ENCODE peak calls at places on chromosomes 3 and 15, in seven cellular contexts. X is keratinocyte, M is GM23248, T is small intestine, N is psoas muscle, A is IMR-90, E is neural progenitor cell. I is an unnamed sample.

GRCh38 chr3:176663819-176664218 is 533.5 kb downstream of the TBL1XR1 start:
- DNase-seq in E (peak), A (peak), T (peak), N (no peak), X (no peak), M (peak), I (no peak)

GRCh38 chr15:63191895-63192603 is 2.6 kb downstream of the RAB8B start:
- DNase-seq in T (peak), X (no peak), E (no peak), A (no peak), M (no peak), N (no peak), I (no peak)

GRCh38 chr3:51350751-51351150 is 34.3 kb upstream of the MANF start:
- DNase-seq in E (no peak), M (peak), T (no peak), A (no peak), X (no peak), N (no peak), I (no peak)

GRCh38 chr3:112350181-112350825 is 17.3 kb downstream of the CD200 start:
- DNase-seq in T (no peak), A (no peak), N (no peak), E (no peak), X (no peak), M (no peak), I (no peak)

GRCh38 chr15:29097168-29097567 is 172.5 kb downstream of the NSMCE3 start:
- DNase-seq in A (no peak), M (no peak), X (no peak), N (no peak), E (no peak), T (no peak), I (no peak)

GRCh38 chr15:82536409-82537350 is 3.6 kb downstream of the RPS17 start:
- DNase-seq in A (no peak), M (peak), E (no peak), T (no peak), X (no peak), N (no peak), I (no peak)

GRCh38 chr3:152496716-152497115 is 228.0 kb downstream of the MBNL1 start:
- DNase-seq in T (no peak), X (no peak), N (no peak), M (no peak), A (no peak), E (no peak), I (no peak)

GRCh38 chr15:39685999-39686613 is 96.5 kb downstream of the FSIP1 start:
- DNase-seq in X (peak), E (peak), M (peak), T (peak), A (peak), N (no peak), I (no peak)

GRCh38 chr3:190258634-190259033 is 63.6 kb downstream of the CLDN1 start:
- DNase-seq in A (peak), T (no peak), M (no peak), E (peak), X (no peak), N (no peak), I (no peak)

GRCh38 chr15:40929730-40930429 is 740 bp downstream of the DLL4 start:
- DNase-seq in M (peak), N (peak), E (peak), T (no peak), A (peak), X (no peak), I (no peak)

GRCh38 chr15:75661041-75661778 is 13.5 kb downstream of the SNX33 start:
- DNase-seq in M (peak), X (no peak), T (peak), N (peak), E (peak), A (peak), I (peak)

GRCh38 chr3:149783576-149783975 is 8.8 kb downstream of the ANKUB1 start:
- DNase-seq in T (no peak), A (peak), E (no peak), M (peak), N (no peak), X (peak), I (no peak)

GRCh38 chr3:133962879-133963278 is 66.8 kb downstream of the SLCO2A1 start:
- DNase-seq in E (no peak), T (no peak), A (peak), X (no peak), M (peak), N (no peak), I (no peak)

GRCh38 chr3:66470285-66470684 is 30.5 kb downstream of the LRIG1 start:
- DNase-seq in N (no peak), X (no peak), T (no peak), M (no peak), A (no peak), E (no peak), I (no peak)

GRCh38 chr3:151550025-151550618 is 89.3 kb upstream of the IGSF10 start:
- DNase-seq in E (no peak), X (no peak), N (no peak), A (no peak), T (no peak), M (no peak), I (no peak)

GRCh38 chr3:126957776-126958637 is 24.9 kb upstream of the PLXNA1 start:
- DNase-seq in M (no peak), A (no peak), T (no peak), N (peak), X (no peak), E (no peak), I (no peak)

GRCh38 chr3:186713499-186713898 is 3.7 kb upstream of the KNG1 start:
- DNase-seq in A (no peak), T (no peak), X (no peak), N (no peak), E (no peak), M (no peak), I (no peak)

GRCh38 chr3:64859625-64860590 is 172.1 kb upstream of the ADAMTS9 start:
- DNase-seq in X (no peak), M (peak), E (no peak), T (no peak), N (no peak), A (peak), I (no peak)

GRCh38 chr3:138371070-138371950 is 22.9 kb downstream of the MRAS start:
- DNase-seq in T (no peak), X (no peak), M (no peak), E (peak), N (no peak), A (no peak), I (no peak)

GRCh38 chr3:152270944-152271343 is 2.2 kb downstream of the MBNL1 start:
- DNase-seq in T (no peak), X (no peak), A (no peak), E (no peak), N (no peak), M (peak), I (no peak)

GRCh38 chr3:126329927-126330725 is 27.1 kb downstream of the KLF15 start:
- DNase-seq in N (peak), A (no peak), E (no peak), M (no peak), X (no peak), T (no peak), I (no peak)

GRCh38 chr3:9914559-9915251 is 2.2 kb upstream of the IL17RC start:
- DNase-seq in E (no peak), M (no peak), T (no peak), A (no peak), N (no peak), X (no peak), I (no peak)
- H3K27ac ChIP-seq in E (no peak), M (no peak), T (peak), A (no peak), N (peak), X (no peak), I (no peak)

GRCh38 chr15:69061414-69061842 is 46.9 kb downstream of the NOX5 start:
- DNase-seq in M (no peak), X (no peak), T (no peak), N (no peak), E (no peak), A (no peak), I (no peak)
- H3K27ac ChIP-seq in M (no peak), X (no peak), T (no peak), N (no peak), E (no peak), A (no peak), I (no peak)

GRCh38 chr3:179852117-179852886 is 184.4 kb downstream of the PEX5L start:
- DNase-seq in A (peak), N (no peak), X (no peak), T (no peak), M (peak), E (peak), I (no peak)

DNA sequence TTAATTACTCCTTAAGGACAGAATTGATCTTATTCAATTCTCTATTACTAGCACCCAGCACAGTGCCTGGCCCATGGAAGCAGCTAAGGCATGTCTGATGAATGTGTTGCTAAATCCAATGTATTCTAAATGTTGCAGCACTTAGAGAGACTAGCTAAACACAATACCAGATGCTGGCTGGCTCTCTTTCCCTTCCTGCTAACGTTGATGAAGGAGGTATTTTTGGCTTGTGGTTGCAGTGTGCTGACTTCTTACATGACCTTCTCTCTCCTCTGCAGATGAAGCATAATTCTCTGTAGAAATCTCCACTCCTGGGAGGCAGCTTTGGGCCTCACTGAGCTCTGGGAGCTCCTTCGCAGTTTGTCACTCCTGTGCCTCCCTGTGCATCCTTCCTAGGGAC is 183.6 kb downstream of the PEX5L start:
- DNase-seq in X (no peak), T (no peak), A (peak), N (no peak), M (peak), E (no peak), I (no peak)
- H3K27ac ChIP-seq in X (no peak), T (no peak), A (no peak), N (no peak), M (no peak), E (no peak), I (no peak)

GRCh38 chr3:162740941-162741596 is 1244.5 kb downstream of the OTOL1 start:
- DNase-seq in A (no peak), T (no peak), X (no peak), N (no peak), E (no peak), M (no peak), I (no peak)
- H3K27ac ChIP-seq in A (no peak), T (no peak), X (no peak), N (no peak), E (no peak), M (no peak), I (no peak)

DNA sequence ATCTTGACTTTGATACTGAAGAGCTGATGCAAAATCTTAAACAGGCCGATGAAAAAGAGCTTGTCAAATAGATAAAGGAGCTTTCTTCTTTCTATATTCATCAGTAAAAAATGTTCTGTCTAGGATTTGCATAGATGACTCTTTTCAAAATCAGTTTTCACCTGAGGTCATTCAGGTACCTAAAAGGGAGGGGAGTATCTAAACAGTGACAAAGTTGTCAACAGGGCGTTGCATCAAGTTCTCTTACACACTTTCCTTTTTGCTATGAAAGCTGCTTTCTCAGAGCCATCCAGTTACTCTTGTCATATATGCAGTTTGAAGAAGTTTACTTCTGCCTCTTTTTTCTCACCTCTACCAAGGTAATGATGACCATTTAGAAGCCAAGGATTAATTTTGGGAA is 60.0 kb downstream of the AKAP13 start:
- DNase-seq in T (no peak), E (no peak), M (no peak), A (no peak), X (no peak), N (no peak), I (no peak)
- H3K27ac ChIP-seq in T (no peak), E (no peak), M (no peak), A (no peak), X (peak), N (no peak), I (peak)

GRCh38 chr3:43688245-43688650 is 2.5 kb upstream of the ABHD5 start:
- DNase-seq in N (no peak), A (no peak), E (no peak), T (no peak), M (no peak), X (no peak), I (no peak)

GRCh38 chr3:43691120-43692002 is 623 bp downstream of the ABHD5 start:
- DNase-seq in E (peak), N (peak), T (peak), A (peak), X (no peak), M (peak), I (no peak)

GRCh38 chr3:43689166-43689565 is 1.6 kb upstream of the ABHD5 start:
- DNase-seq in M (no peak), N (no peak), X (no peak), A (no peak), E (no peak), T (no peak), I (no peak)

GRCh38 chr3:43690400-43691119 is at the start of gene ABHD5:
- DNase-seq in N (peak), T (peak), A (peak), M (peak), X (peak), E (peak), I (peak)

GRCh38 chr3:43689766-43690399 is 855 bp upstream of the ABHD5 start:
- DNase-seq in A (no peak), M (no peak), E (no peak), T (no peak), X (no peak), N (no peak), I (no peak)
- H3K27ac ChIP-seq in A (peak), M (no peak), E (no peak), T (peak), X (peak), N (peak), I (peak)

DNA sequence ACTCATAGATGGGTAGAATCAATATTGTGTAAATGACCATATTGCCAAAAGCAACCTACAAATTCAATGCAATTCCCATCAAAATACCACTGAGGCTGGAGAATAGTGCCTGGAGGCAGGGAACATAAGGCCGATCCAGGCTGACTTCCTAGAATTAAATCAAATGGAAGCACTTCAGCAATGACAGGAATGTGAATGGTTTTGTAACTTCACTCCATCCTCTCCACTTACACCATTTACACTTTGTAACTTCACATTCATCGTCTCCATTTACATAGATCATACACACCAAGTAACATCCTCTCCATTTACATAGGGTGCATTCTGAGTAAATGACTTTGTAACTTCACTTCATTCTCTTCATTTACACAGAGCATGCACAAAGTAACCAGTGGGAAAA is 11.6 kb downstream of the STRIT1 start:
- DNase-seq in X (no peak), M (peak), N (no peak), T (no peak), E (no peak), A (peak), I (no peak)
- H3K27ac ChIP-seq in X (no peak), M (peak), N (peak), T (no peak), E (no peak), A (no peak), I (no peak)

GRCh38 chr3:130746296-130747039 is at the start of gene PIK3R4:
- DNase-seq in E (peak), X (peak), M (peak), N (peak), T (peak), A (peak), I (peak)
- H3K27ac ChIP-seq in E (peak), X (peak), M (peak), N (peak), T (peak), A (peak), I (peak)

DNA sequence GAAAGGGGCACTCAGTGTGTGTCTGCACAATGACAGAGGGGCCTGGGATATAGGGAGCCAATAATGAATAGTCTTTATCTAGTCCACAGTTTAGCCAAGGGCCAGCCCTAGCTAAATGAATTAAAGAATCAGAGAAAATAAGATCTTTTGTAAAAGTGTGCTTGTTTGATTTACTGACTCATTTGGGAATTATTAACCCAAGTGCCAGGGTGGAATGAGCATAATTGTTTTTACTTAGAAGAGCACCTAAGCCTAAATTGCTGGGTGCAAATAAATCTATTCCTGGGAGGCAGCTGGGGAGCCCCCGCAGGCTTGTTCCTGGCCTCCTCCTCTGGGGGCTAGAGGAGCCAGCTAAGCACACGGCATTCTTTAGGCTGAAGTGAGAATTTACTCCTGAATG is 405.2 kb upstream of the SUCLG2 start:
- DNase-seq in N (no peak), E (no peak), M (no peak), X (no peak), T (no peak), A (no peak), I (no peak)
- H3K27ac ChIP-seq in N (no peak), E (no peak), M (no peak), X (no peak), T (no peak), A (no peak), I (no peak)

GRCh38 chr3:14426305-14426620 is 23.9 kb downstream of the SLC6A6 start:
- DNase-seq in T (no peak), N (no peak), A (no peak), X (no peak), M (no peak), E (no peak), I (no peak)
- H3K27ac ChIP-seq in T (peak), N (peak), A (no peak), X (no peak), M (no peak), E (no peak), I (no peak)

I was measured in epithelial cell of prostate.